ENCODE peak calls at places on chromosomes 7 and 10, in nine cellular contexts. M is A549; T is CD8-positive, alpha-beta T cell; E is GM23248; P is WERI-Rb-1; Z is SK-N-SH; C is breast epithelium; R is lower lobe of right lung; F is astrocyte. K is an unnamed sample.

GRCh38 chr10:89029201-89029600 is 38.6 kb downstream of the FAS start:
- DNase-seq in C (no peak), F (no peak), P (no peak), M (no peak), T (no peak), R (no peak), E (peak), Z (no peak), K (no peak)

GRCh38 chr10:123999956-124000615 is 93.3 kb downstream of the CHST15 start:
- DNase-seq in T (no peak), Z (peak), F (no peak), M (no peak), P (peak), C (no peak), E (no peak), R (no peak), K (no peak)

GRCh38 chr7:102983602-102984001 is 70.8 kb downstream of the LRRC17 start:
- DNase-seq in M (no peak), F (peak), Z (no peak), P (no peak), R (no peak), C (no peak), T (no peak), E (no peak), K (no peak)

GRCh38 chr7:139777304-139777890 is 401 bp downstream of the HIPK2 start:
- DNase-seq in C (no peak), M (peak), T (peak), E (peak), Z (peak), F (no peak), P (peak), R (peak), K (peak)

GRCh38 chr7:505171-505570 is 14.5 kb downstream of the PDGFA start:
- DNase-seq in F (no peak), M (no peak), T (no peak), E (no peak), R (peak), Z (no peak), P (no peak), C (no peak), K (peak)

GRCh38 chr10:103397191-103397825 is 882 bp downstream of the PDCD11 start:
- DNase-seq in Z (no peak), T (no peak), F (no peak), P (no peak), C (no peak), E (peak), M (no peak), R (no peak), K (no peak)

GRCh38 chr7:30924624-30925023 is 13.0 kb downstream of the AQP1 start:
- DNase-seq in F (no peak), M (no peak), R (no peak), E (no peak), P (no peak), Z (no peak), C (peak), T (no peak), K (peak)

GRCh38 chr7:25481891-25482290 is 253.6 kb upstream of the NPVF start:
- DNase-seq in M (no peak), C (no peak), E (no peak), F (no peak), T (no peak), R (no peak), Z (no peak), P (no peak), K (no peak)

GRCh38 chr10:35612385-35613106 is 7.4 kb downstream of the GJD4 start:
- DNase-seq in Z (no peak), C (no peak), M (no peak), F (no peak), R (no peak), P (peak), T (no peak), E (no peak), K (no peak)

GRCh38 chr10:62554632-62555199 is 180.5 kb downstream of the ZNF365 start:
- DNase-seq in Z (peak), F (peak), E (peak), C (no peak), M (no peak), T (no peak), R (no peak), P (peak), K (no peak)

GRCh38 chr7:25949672-25950487 is 202.1 kb upstream of the NFE2L3 start:
- DNase-seq in R (no peak), E (peak), P (no peak), C (no peak), T (no peak), M (no peak), F (no peak), Z (no peak), K (no peak)

GRCh38 chr7:84912993-84913635 is 273.7 kb downstream of the SEMA3D start:
- DNase-seq in C (no peak), Z (no peak), F (peak), P (no peak), R (no peak), E (peak), T (no peak), M (no peak), K (no peak)

GRCh38 chr10:68103867-68104255 is 5.4 kb upstream of the MYPN start:
- DNase-seq in P (no peak), Z (no peak), R (no peak), F (no peak), C (no peak), E (no peak), M (no peak), T (no peak), K (no peak)

GRCh38 chr7:140214075-140214684 is 37.4 kb upstream of the KDM7A start:
- DNase-seq in P (no peak), M (no peak), Z (peak), R (peak), F (peak), C (no peak), E (peak), T (no peak), K (peak)

GRCh38 chr7:34138483-34138882 is 233.1 kb downstream of the BMPER start:
- DNase-seq in F (no peak), M (no peak), E (no peak), Z (no peak), T (no peak), P (no peak), C (no peak), R (no peak), K (no peak)

GRCh38 chr10:15720635-15721310 is 1.1 kb upstream of the ITGA8 start:
- DNase-seq in C (no peak), P (peak), E (no peak), R (no peak), Z (no peak), F (no peak), T (no peak), M (no peak), K (no peak)

GRCh38 chr10:132062181-132062515 is 3.6 kb upstream of the JAKMIP3 start:
- DNase-seq in Z (no peak), E (no peak), M (no peak), F (no peak), R (no peak), T (no peak), C (peak), P (no peak), K (no peak)

GRCh38 chr7:4191046-4191445 is 491.0 kb upstream of the FOXK1 start:
- DNase-seq in E (no peak), C (no peak), P (no peak), M (no peak), Z (no peak), F (no peak), R (no peak), T (no peak), K (no peak)

GRCh38 chr10:55979203-55979602 is 381.9 kb downstream of the ZWINT start:
- DNase-seq in C (no peak), F (no peak), R (no peak), T (no peak), M (no peak), P (no peak), E (no peak), Z (no peak), K (no peak)
- H3K4me3 ChIP-seq in C (no peak), F (no peak), R (no peak), T (no peak), M (no peak), P (no peak), E (no peak), Z (no peak), K (no peak)

GRCh38 chr10:44066856-44067255 is 318.0 kb downstream of the CXCL12 start:
- DNase-seq in P (no peak), F (no peak), T (no peak), M (no peak), C (no peak), E (no peak), Z (no peak), R (no peak), K (no peak)
- H3K27ac ChIP-seq in P (no peak), F (no peak), T (no peak), M (no peak), C (no peak), E (no peak), Z (no peak), R (no peak), K (no peak)

GRCh38 chr10:33473688-33474087 is 139.2 kb upstream of the NRP1 start:
- DNase-seq in T (no peak), M (no peak), F (no peak), E (no peak), R (no peak), P (no peak), C (no peak), Z (no peak), K (no peak)

GRCh38 chr10:33478089-33478674 is 143.7 kb upstream of the NRP1 start:
- DNase-seq in P (no peak), E (no peak), M (no peak), T (no peak), F (no peak), C (no peak), Z (no peak), R (no peak), K (no peak)

GRCh38 chr10:33478675-33479125 is 144.2 kb upstream of the NRP1 start:
- DNase-seq in P (no peak), T (no peak), M (no peak), E (no peak), C (no peak), F (no peak), R (no peak), Z (no peak), K (no peak)

GRCh38 chr10:33477291-33478088 is 143.0 kb upstream of the NRP1 start:
- DNase-seq in E (no peak), P (no peak), F (no peak), T (no peak), C (no peak), R (no peak), Z (no peak), M (no peak), K (no peak)

DNA sequence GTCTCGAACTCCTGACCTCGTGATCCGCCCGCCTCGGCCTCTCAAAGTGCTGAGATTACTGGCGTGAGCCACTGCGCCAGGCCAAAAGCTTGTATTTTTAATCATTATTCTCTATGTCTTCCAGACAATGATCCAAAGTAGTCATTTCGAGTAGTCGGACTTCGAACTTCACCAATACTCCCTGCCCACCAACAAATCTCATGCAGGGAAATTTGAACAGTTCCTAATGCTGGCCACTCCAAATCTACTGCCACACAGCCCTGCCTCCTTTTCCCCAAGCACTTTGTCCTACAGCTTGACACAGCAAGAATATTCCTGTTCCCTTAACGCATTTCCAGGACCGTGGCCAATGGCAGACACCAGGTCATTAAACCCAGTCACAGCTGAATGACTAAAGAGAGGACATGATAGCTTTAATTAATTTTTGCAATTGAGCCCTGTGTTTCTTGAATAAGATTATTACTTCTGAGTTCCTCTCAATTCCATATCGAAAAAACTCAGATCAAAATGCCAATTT is 142.3 kb upstream of the NRP1 start:
- DNase-seq in P (no peak), T (no peak), E (no peak), R (no peak), C (no peak), M (no peak), F (no peak), Z (peak), K (no peak)
- H3K4me3 ChIP-seq in P (no peak), T (no peak), E (no peak), R (no peak), C (no peak), M (no peak), F (no peak), Z (no peak), K (no peak)

GRCh38 chr10:79017882-79018550 is 50.8 kb upstream of the ZMIZ1 start:
- DNase-seq in R (peak), F (no peak), Z (no peak), P (no peak), E (no peak), C (no peak), M (no peak), T (no peak), K (no peak)

GRCh38 chr10:79012567-79012966 is 56.2 kb upstream of the ZMIZ1 start:
- DNase-seq in R (no peak), E (no peak), T (no peak), P (no peak), Z (no peak), F (no peak), C (no peak), M (no peak), K (no peak)

GRCh38 chr10:79013406-79013805 is 55.4 kb upstream of the ZMIZ1 start:
- DNase-seq in Z (no peak), C (no peak), F (no peak), E (no peak), M (no peak), P (no peak), T (no peak), R (no peak), K (no peak)

GRCh38 chr10:79018591-79019011 is 50.2 kb upstream of the ZMIZ1 start:
- DNase-seq in R (peak), T (no peak), C (no peak), M (no peak), P (no peak), E (no peak), Z (peak), F (peak), K (no peak)

GRCh38 chr10:79014796-79015195 is 54.0 kb upstream of the ZMIZ1 start:
- DNase-seq in Z (no peak), C (no peak), T (no peak), M (no peak), R (no peak), P (no peak), E (no peak), F (no peak), K (no peak)
- H3K27ac ChIP-seq in Z (no peak), C (no peak), T (no peak), M (no peak), R (no peak), P (no peak), E (no peak), F (no peak), K (no peak)

DNA sequence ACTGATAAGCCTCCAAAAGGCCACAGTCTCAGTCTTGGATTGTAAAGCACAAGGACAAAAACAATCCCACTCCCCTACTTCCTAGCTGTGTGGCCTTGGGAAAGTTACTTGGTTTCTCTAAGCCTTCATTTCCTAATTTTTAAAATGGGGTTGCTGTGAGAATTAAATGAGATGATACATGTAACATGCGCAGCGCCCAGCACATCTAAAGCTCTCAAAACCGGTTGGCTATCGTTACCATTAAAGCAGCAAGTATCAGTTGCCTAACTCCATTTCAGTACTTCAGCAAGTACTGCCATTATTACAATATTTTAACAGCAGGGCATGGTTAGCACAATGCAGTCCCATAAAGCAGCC is 1.9 kb downstream of the NRCAM start:
- DNase-seq in F (no peak), M (no peak), T (no peak), Z (no peak), E (no peak), P (no peak), C (no peak), R (no peak), K (no peak)
- H3K4me3 ChIP-seq in F (peak), M (peak), T (peak), Z (peak), E (peak), P (peak), C (peak), R (peak), K (peak)

GRCh38 chr7:143419880-143420279 is 11.2 kb upstream of the EPHA1 start:
- DNase-seq in Z (no peak), M (no peak), E (no peak), C (peak), R (no peak), F (no peak), T (no peak), P (no peak), K (no peak)
- H3K27ac ChIP-seq in Z (no peak), M (no peak), E (no peak), C (peak), R (no peak), F (no peak), T (no peak), P (no peak), K (no peak)

GRCh38 chr10:69439350-69439739 is 11.9 kb upstream of the TSPAN15 start:
- DNase-seq in C (peak), Z (no peak), F (no peak), E (peak), R (no peak), P (peak), M (no peak), T (no peak), K (no peak)

GRCh38 chr10:69439813-69440506 is 11.3 kb upstream of the TSPAN15 start:
- DNase-seq in E (peak), R (peak), P (peak), C (no peak), F (no peak), M (no peak), Z (no peak), T (no peak), K (no peak)

GRCh38 chr10:69435966-69436520 is 15.2 kb upstream of the TSPAN15 start:
- DNase-seq in F (no peak), M (no peak), T (no peak), E (no peak), P (no peak), Z (no peak), C (no peak), R (no peak), K (no peak)

GRCh38 chr10:69437321-69438259 is 13.7 kb upstream of the TSPAN15 start:
- DNase-seq in R (no peak), E (no peak), M (no peak), C (no peak), Z (no peak), F (no peak), T (no peak), P (no peak), K (no peak)

DNA sequence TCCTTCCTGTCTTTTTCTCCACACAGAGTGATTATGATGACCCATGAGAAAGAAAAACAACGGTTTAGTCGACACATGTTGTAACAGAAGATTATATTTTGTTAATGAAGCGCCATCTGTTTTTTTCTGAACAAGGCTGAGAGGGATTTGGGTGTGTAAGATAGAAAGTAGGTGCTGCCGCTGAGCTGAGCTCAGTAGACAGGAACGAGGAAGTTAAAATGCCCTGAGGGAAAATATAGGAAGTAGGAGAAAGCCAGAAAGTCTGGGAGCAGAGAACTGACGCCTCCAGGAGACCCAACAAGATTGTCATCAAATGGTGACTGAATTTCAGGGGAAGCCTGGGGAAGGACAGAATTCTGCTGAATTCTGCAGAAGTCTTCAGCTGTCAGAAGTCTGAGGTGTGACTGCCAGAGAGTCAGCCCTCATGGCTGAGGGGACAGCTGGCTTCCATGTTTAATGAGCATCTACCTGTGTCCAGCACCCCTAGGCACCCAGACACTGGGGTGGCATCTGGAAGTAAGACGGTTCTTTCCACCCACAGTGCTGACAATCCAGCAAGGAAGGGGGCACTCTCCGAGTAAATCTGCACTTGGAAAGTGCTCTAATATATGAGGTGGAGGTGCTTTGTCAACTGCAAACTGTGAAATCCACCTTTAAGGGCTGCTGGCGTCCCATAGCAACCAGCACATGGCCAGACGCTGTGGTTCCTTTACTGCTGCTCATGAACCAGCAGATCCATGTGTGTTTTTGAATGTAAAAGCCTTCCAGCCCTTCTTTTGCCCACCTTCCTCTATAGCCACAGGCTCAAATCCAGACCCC is 12.5 kb upstream of the TSPAN15 start:
- DNase-seq in F (no peak), T (no peak), R (no peak), C (no peak), P (peak), E (peak), M (peak), Z (peak), K (no peak)
- H3K4me3 ChIP-seq in F (no peak), T (no peak), R (no peak), C (no peak), P (peak), E (peak), M (peak), Z (no peak), K (no peak)

DNA sequence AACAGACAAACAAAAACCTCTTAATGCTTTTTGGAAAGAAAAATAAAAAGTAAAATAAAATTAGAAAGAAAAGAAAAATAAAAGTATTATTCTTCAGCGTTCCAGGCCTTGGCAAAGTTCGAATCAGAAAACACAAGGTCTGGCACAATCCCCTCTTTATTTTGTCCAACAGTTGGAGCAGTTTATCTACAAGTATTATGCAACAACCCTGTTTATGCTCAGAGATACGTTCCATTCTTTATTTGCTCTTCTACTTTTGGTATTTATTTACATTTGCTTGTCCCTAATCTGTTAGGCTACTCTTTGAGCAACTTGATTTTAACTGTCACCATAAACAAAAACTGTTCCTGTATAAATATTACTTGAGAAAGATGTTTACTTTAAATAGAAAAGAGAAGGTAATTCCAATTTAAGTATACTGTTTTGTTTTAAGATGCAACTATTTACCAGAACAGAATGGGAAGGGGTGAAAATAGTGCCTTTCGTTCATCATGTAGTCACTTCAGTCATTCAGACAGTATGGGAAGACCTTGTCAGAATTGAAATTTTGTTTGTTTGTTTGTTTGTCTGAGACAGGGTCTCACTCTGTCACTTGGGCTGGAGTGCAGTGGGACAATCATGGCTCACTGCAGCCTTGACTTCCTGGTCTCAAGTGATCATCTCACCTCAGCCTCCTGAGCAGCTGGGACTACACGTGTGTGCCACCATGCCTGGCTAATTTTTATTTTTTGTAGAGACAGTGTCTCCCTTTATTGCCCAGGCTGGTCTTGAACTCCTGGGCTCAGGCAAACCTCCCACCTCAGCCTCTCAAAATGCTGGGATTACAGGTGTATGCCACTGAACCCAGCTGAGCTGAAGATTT is 5.7 kb downstream of the PDK4 start:
- DNase-seq in R (no peak), P (no peak), C (no peak), M (no peak), T (no peak), F (no peak), E (no peak), Z (no peak), K (no peak)
- H3K27ac ChIP-seq in R (peak), P (no peak), C (peak), M (no peak), T (no peak), F (no peak), E (no peak), Z (no peak), K (peak)

GRCh38 chr7:23184709-23185354 is 3.0 kb downstream of the NUP42 start:
- DNase-seq in F (peak), C (no peak), P (peak), E (peak), T (no peak), M (peak), R (no peak), Z (peak), K (no peak)
- H3K4me3 ChIP-seq in F (no peak), C (no peak), P (no peak), E (no peak), T (no peak), M (no peak), R (no peak), Z (no peak), K (no peak)

K was measured in left ventricle myocardium inferior.